ENCODE peak calls at places on chromosomes 3 and 15, in eight cellular contexts. G is RWPE1, S is nucleus accumbens, L is AG04449, D is HFFc6, H is EH, N is endothelial cell, M is GM13976. B is an unnamed sample.

GRCh38 chr3:27431116-27431515 is 53.1 kb downstream of the SLC4A7 start:
- DNase-seq in N (no peak), G (peak; percentile 55), M (no peak), H (peak; percentile 99), D (peak; percentile 93), L (peak; percentile 99), S (no peak), B (no peak)

GRCh38 chr3:141164844-141165243 is 66.8 kb upstream of the PXYLP1 start:
- DNase-seq in G (no peak), L (no peak), S (no peak), H (no peak), N (no peak), M (no peak), D (no peak), B (no peak)

GRCh38 chr3:194512895-194513601 is 26.2 kb upstream of the ATP13A3 start:
- DNase-seq in D (no peak), H (no peak), N (no peak), G (no peak), M (no peak), S (no peak), L (no peak), B (peak; percentile 30)

GRCh38 chr15:99507732-99508571 is 57.8 kb upstream of the MEF2A start:
- DNase-seq in G (no peak), S (no peak), N (no peak), M (no peak), L (no peak), H (no peak), D (no peak), B (no peak)

GRCh38 chr3:45664558-45664957 is 24.6 kb upstream of the SACM1L start:
- DNase-seq in L (no peak), N (no peak), D (no peak), S (no peak), G (no peak), H (no peak), M (peak; percentile 77), B (peak; percentile 93)

GRCh38 chr3:126152458-126152857 is 27.9 kb downstream of the ALDH1L1 start:
- DNase-seq in S (no peak), L (no peak), N (no peak), G (no peak), M (peak; percentile 11), D (no peak), H (no peak), B (no peak)

GRCh38 chr3:190384241-190384863 is 3.6 kb upstream of the CLDN16 start:
- DNase-seq in H (peak; percentile 42), M (peak; percentile 39), S (no peak), N (no peak), D (peak; percentile 49), L (no peak), G (peak; percentile 67), B (peak; percentile 92)

GRCh38 chr3:107411779-107412178 is 34.5 kb downstream of the CCDC54 start:
- DNase-seq in L (no peak), D (no peak), H (no peak), N (no peak), G (no peak), M (no peak), S (no peak), B (no peak)

GRCh38 chr3:72099331-72100061 is 314.5 kb upstream of the PROK2 start:
- DNase-seq in S (no peak), M (no peak), H (no peak), L (no peak), N (no peak), G (no peak), D (no peak), B (no peak)

GRCh38 chr15:34039506-34040123 is 611 bp upstream of the AVEN start:
- DNase-seq in N (no peak), H (peak; percentile 39), L (no peak), G (no peak), D (no peak), S (no peak), M (peak; percentile 51), B (peak; percentile 70)

GRCh38 chr15:100468265-100468664 is 60.5 kb downstream of the CERS3 start:
- DNase-seq in L (no peak), G (no peak), M (no peak), N (no peak), S (no peak), H (peak; percentile 3), D (no peak), B (no peak)

GRCh38 chr3:128367221-128367620 is 99.5 kb downstream of the DNAJB8 start:
- DNase-seq in M (no peak), H (no peak), G (no peak), D (no peak), S (no peak), N (no peak), L (no peak), B (no peak)

GRCh38 chr3:25747033-25747432 is 36.2 kb downstream of the NGLY1 start:
- DNase-seq in D (no peak), G (peak; percentile 18), L (no peak), H (no peak), N (no peak), M (no peak), S (no peak), B (no peak)

GRCh38 chr3:23888617-23889228 is 28.1 kb downstream of the NKIRAS1 start:
- DNase-seq in H (peak; percentile 49), D (peak; percentile 35), S (no peak), L (no peak), M (no peak), G (peak; percentile 8), N (no peak), B (peak; percentile 10)

GRCh38 chr15:57527382-57528091 is 64.2 kb upstream of the MYZAP start:
- DNase-seq in L (peak; percentile 65), H (peak; percentile 85), G (peak; percentile 70), D (peak; percentile 78), M (peak; percentile 53), N (peak; percentile 27), S (no peak), B (peak; percentile 73)

GRCh38 chr3:74003712-74004111 is 379.0 kb upstream of the PDZRN3 start:
- DNase-seq in N (no peak), L (no peak), G (no peak), D (no peak), H (no peak), S (no peak), M (no peak), B (no peak)

GRCh38 chr15:25246641-25247417 is 192.0 kb downstream of the UBE3A start:
- DNase-seq in S (no peak), H (no peak), D (no peak), L (no peak), N (peak; percentile 0), G (no peak), M (no peak), B (no peak)

GRCh38 chr15:69576948-69577351 is 124.3 kb downstream of the RPLP1 start:
- DNase-seq in N (no peak), S (no peak), L (no peak), H (no peak), G (no peak), M (no peak), D (no peak), B (peak; percentile 42)

GRCh38 chr3:186108106-186108940 is 566 bp downstream of the ETV5 start:
- DNase-seq in G (peak; percentile 70), M (peak; percentile 81), L (no peak), N (peak; percentile 71), D (peak; percentile 69), H (peak; percentile 74), S (no peak), B (peak; percentile 9)

GRCh38 chr3:133930341-133930933 is 34.8 kb upstream of the RAB6B start:
- DNase-seq in H (peak; percentile 80), S (no peak), L (peak; percentile 33), G (peak; percentile 38), D (peak; percentile 62), N (no peak), M (peak; percentile 59), B (peak; percentile 46)

GRCh38 chr3:184058029-184058428 is 5.2 kb downstream of the HTR3C start:
- DNase-seq in G (peak; percentile 39), N (no peak), M (no peak), H (peak; percentile 58), S (no peak), D (peak; percentile 58), L (no peak), B (no peak)

GRCh38 chr3:115836944-115837343 is 213.6 kb downstream of the GAP43 start:
- DNase-seq in N (no peak), M (peak; percentile 25), S (no peak), G (peak; percentile 36), H (peak; percentile 29), D (peak; percentile 50), L (no peak), B (peak; percentile 13)

GRCh38 chr3:66428733-66429132 is 72.1 kb downstream of the LRIG1 start:
- DNase-seq in L (peak; percentile 98), H (peak; percentile 98), S (no peak), G (peak; percentile 84), M (no peak), N (no peak), D (peak; percentile 95), B (no peak)

GRCh38 chr15:59116141-59116540 is 11.2 kb downstream of the CCNB2 start:
- DNase-seq in G (no peak), S (no peak), N (no peak), M (no peak), H (peak; percentile 45), D (no peak), L (peak; percentile 16), B (no peak)

GRCh38 chr3:99645277-99646106 is 7.1 kb downstream of the COL8A1 start:
- DNase-seq in H (peak; percentile 66), G (peak; percentile 43), M (no peak), D (peak; percentile 47), S (no peak), L (no peak), N (peak; percentile 39), B (no peak)

GRCh38 chr3:37400945-37401344 is 226.6 kb upstream of the LRRFIP2 start:
- DNase-seq in H (peak; percentile 11), S (no peak), D (no peak), L (no peak), M (no peak), N (no peak), G (no peak), B (no peak)

GRCh38 chr3:195040094-195040493 is 230.9 kb downstream of the XXYLT1 start:
- DNase-seq in D (no peak), G (no peak), L (no peak), M (no peak), H (no peak), S (no peak), N (no peak), B (no peak)

GRCh38 chr3:169305460-169305859 is 358.1 kb downstream of the MECOM start:
- DNase-seq in S (no peak), M (no peak), G (no peak), D (no peak), H (no peak), L (no peak), N (no peak), B (no peak)

GRCh38 chr15:39260791-39261190 is 320.1 kb upstream of the THBS1 start:
- DNase-seq in N (no peak), M (no peak), S (no peak), G (no peak), L (no peak), D (no peak), H (no peak), B (no peak)

GRCh38 chr15:55742927-55743614 is at the start of gene PRTG:
- DNase-seq in D (peak; percentile 11), S (no peak), H (peak; percentile 70), N (peak; percentile 91), L (no peak), M (peak; percentile 51), G (peak; percentile 22), B (no peak)

B was measured in MM.1S.